ENCODE peak calls at places on chromosomes 7 and 10, in seven cellular contexts. J, R, A, M, Q, K and P are unnamed samples.

GRCh38 chr10:73971636-73972354 is 26.1 kb upstream of the VCL start:
- DNase-seq in J (no peak), R (no peak), A (peak; percentile 4), M (no peak), Q (no peak), K (no peak), P (no peak)

GRCh38 chr7:125516194-125516593 is 586.6 kb upstream of the POT1 start:
- DNase-seq in J (no peak), R (no peak), A (no peak), M (no peak), Q (peak; percentile 4), K (no peak), P (no peak)

GRCh38 chr7:120156476-120156875 is 116.5 kb upstream of the KCND2 start:
- DNase-seq in J (no peak), R (no peak), A (no peak), M (no peak), Q (no peak), K (no peak), P (no peak)

GRCh38 chr7:130274983-130275649 is 8.5 kb downstream of the CPA2 start:
- DNase-seq in J (no peak), R (no peak), A (no peak), M (no peak), Q (no peak), K (no peak), P (no peak)

GRCh38 chr7:143934526-143935340 is at the start of gene OR2F2:
- DNase-seq in J (peak; percentile 85), R (peak; percentile 17), A (no peak), M (peak; percentile 11), Q (no peak), K (peak; percentile 84), P (peak; percentile 88)

GRCh38 chr7:39741942-39742623 is 118.7 kb downstream of the RALA start:
- DNase-seq in J (peak; percentile 31), R (peak; percentile 36), A (peak; percentile 85), M (no peak), Q (peak; percentile 58), K (peak; percentile 41), P (peak; percentile 24)

GRCh38 chr7:78018541-78019456 is 220.2 kb downstream of the PHTF2 start:
- DNase-seq in J (peak; percentile 47), R (peak; percentile 20), A (peak; percentile 86), M (no peak), Q (no peak), K (peak; percentile 43), P (peak; percentile 45)

GRCh38 chr7:31688347-31688746 is 1.3 kb downstream of the PPP1R17 start:
- DNase-seq in J (no peak), R (no peak), A (no peak), M (no peak), Q (no peak), K (no peak), P (no peak)

GRCh38 chr10:92208736-92209135 is 82.1 kb downstream of the CPEB3 start:
- DNase-seq in J (peak; percentile 27), R (peak; percentile 43), A (no peak), M (no peak), Q (no peak), K (peak; percentile 27), P (peak; percentile 62)

GRCh38 chr7:139739863-139740597 is 37.8 kb downstream of the HIPK2 start:
- DNase-seq in J (no peak), R (peak; percentile 35), A (peak; percentile 76), M (no peak), Q (no peak), K (no peak), P (no peak)

GRCh38 chr10:90181251-90181691 is 479.9 kb downstream of the KIF20B start:
- DNase-seq in J (peak; percentile 26), R (no peak), A (no peak), M (no peak), Q (no peak), K (no peak), P (peak; percentile 93)

GRCh38 chr7:123598657-123599056 is 3.0 kb upstream of the ASB15 start:
- DNase-seq in J (no peak), R (no peak), A (no peak), M (no peak), Q (no peak), K (no peak), P (no peak)

GRCh38 chr10:123643315-123643714 is 22.8 kb upstream of the GPR26 start:
- DNase-seq in J (no peak), R (no peak), A (peak; percentile 61), M (no peak), Q (no peak), K (no peak), P (no peak)
- TF ChIP-seq CTCF in J (no peak), R (no peak), A (no peak), M (no peak), Q (no peak), K (no peak), P (no peak)

GRCh38 chr10:48658889-48659269 is 25.8 kb upstream of the WDFY4 start:
- DNase-seq in J (no peak), R (no peak), A (no peak), M (no peak), Q (no peak), K (no peak), P (no peak)

GRCh38 chr10:48656241-48656921 is 28.3 kb upstream of the WDFY4 start:
- DNase-seq in J (peak; percentile 95), R (peak; percentile 97), A (peak; percentile 98), M (peak; percentile 57), Q (peak; percentile 96), K (peak; percentile 88), P (peak; percentile 91)

GRCh38 chr10:48656928-48657327 is 27.7 kb upstream of the WDFY4 start:
- DNase-seq in J (no peak), R (no peak), A (no peak), M (no peak), Q (no peak), K (no peak), P (no peak)

GRCh38 chr10:48659790-48660189 is 24.9 kb upstream of the WDFY4 start:
- DNase-seq in J (peak; percentile 21), R (peak; percentile 52), A (no peak), M (no peak), Q (no peak), K (no peak), P (peak; percentile 17)

GRCh38 chr10:48658243-48658888 is 26.3 kb upstream of the WDFY4 start:
- DNase-seq in J (peak; percentile 73), R (peak; percentile 96), A (peak; percentile 94), M (no peak), Q (peak; percentile 86), K (peak; percentile 58), P (peak; percentile 70)
- H3K4me3 ChIP-seq in J (no peak overlapping the region), R (no peak overlapping the region), A (no peak overlapping the region), M (no peak overlapping the region), Q (no peak overlapping the region), K (no peak overlapping the region), P (no peak overlapping the region)

GRCh38 chr10:28738200-28738599 is 60.9 kb downstream of the BAMBI start:
- DNase-seq in J (no peak), R (no peak), A (no peak), M (no peak), Q (no peak), K (no peak), P (no peak)
- TF ChIP-seq CTCF in J (peak; percentile 6), R (peak; percentile 29), A (no peak), M (peak; percentile 8), Q (no peak), K (no peak), P (no peak)

GRCh38 chr10:102230264-102230860 is 4.3 kb downstream of the ELOVL3 start:
- DNase-seq in J (peak; percentile 56), R (peak; percentile 55), A (peak; percentile 88), M (no peak), Q (peak; percentile 69), K (peak; percentile 42), P (peak; percentile 50)
- H3K4me3 ChIP-seq in J (peak overlapping the region; percentile 44), R (peak overlapping the region; percentile 66), A (peak overlapping the region; percentile 25), M (peak overlapping the region; percentile 42), Q (peak overlapping the region; percentile 39), K (peak overlapping the region; percentile 41), P (peak overlapping the region; percentile 42)

GRCh38 chr7:142391191-142391992 is 133.5 kb upstream of the PRSS58 start:
- DNase-seq in J (no peak), R (peak; percentile 49), A (no peak), M (no peak), Q (peak; percentile 30), K (peak; percentile 15), P (peak; percentile 26)
- TF ChIP-seq CTCF in J (peak; percentile 25), R (peak; percentile 67), A (no peak), M (peak; percentile 58), Q (peak; percentile 31), K (peak; percentile 35), P (peak; percentile 48)

DNA sequence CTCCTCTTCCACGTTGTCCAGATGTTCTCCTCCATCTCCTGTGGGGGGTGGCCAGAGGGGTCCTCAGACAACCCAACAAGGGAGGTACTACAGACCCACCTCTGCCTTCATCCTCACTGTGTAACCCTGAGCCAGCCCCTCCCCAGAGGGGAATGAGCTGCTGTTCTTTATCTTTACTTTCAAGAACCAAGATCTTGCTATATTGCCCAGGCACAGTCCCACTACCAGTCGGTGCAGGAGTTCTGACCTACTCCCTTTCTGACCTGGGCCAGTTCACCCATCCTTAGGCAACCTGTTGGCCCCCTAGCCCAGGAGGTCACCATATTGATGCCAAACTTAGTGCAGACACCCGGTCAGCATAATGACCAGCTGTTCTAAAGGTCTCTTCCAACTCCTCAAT is 16.8 kb upstream of the MTPAP start:
- DNase-seq in J (no peak), R (no peak), A (peak; percentile 52), M (no peak), Q (no peak), K (no peak), P (no peak)
- H3K4me3 ChIP-seq in J (no peak overlapping the region), R (no peak overlapping the region), A (no peak overlapping the region), M (no peak overlapping the region), Q (no peak overlapping the region), K (no peak overlapping the region), P (no peak overlapping the region)

DNA sequence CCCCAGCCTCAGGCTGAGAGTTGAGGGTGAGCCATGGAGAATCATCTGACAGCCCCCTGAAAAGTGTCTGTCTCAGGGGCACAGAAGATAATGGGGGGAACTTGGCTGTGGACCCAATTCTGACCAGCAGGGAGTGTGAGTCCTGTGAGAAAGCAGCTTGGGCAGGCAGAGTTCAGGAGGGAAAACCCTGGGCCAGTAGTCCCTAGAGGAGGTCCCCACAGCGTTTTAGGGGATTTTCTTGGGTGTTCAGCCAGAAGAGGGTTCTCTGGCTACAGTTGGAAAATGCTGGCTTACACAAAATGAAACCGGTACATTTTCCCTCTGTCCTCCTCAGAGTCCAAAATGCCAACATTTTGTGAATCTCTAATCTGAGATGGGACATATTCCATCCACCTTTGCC is 35.8 kb upstream of the TRIM8 start:
- DNase-seq in J (no peak), R (no peak), A (no peak), M (no peak), Q (no peak), K (no peak), P (no peak)
- TF ChIP-seq CTCF in J (no peak), R (no peak), A (no peak), M (no peak), Q (no peak), K (no peak), P (no peak)